ENCODE peak calls at places on chromosomes 13 and 19, in nine cellular contexts. U is CD8-positive, alpha-beta T cell; O is OCI-LY7; K is lung; Z is Peyer's patch; E is AG10803; H is heart right ventricle; F is foreskin fibroblast; X is PC-9. A is an unnamed sample.

GRCh38 chr13:54658771-54659170 is 1630.2 kb downstream of the OLFM4 start:
- DNase-seq in U (no peak), O (no peak), K (no peak), Z (no peak), E (no peak), H (no peak), F (no peak), X (no peak), A (no peak)

GRCh38 chr19:6274756-6275155 is 5.0 kb downstream of the MLLT1 start:
- DNase-seq in U (no peak), O (no peak), K (no peak), Z (no peak), E (no peak), H (no peak), F (peak), X (no peak), A (no peak)

GRCh38 chr13:83508905-83509304 is 373.4 kb downstream of the SLITRK1 start:
- DNase-seq in U (no peak), O (no peak), K (no peak), Z (no peak), E (no peak), H (no peak), F (no peak), X (no peak), A (no peak)

GRCh38 chr13:45108716-45109706 is 11.3 kb upstream of the GTF2F2 start:
- DNase-seq in U (peak), O (no peak), K (no peak), Z (peak), E (peak), H (no peak), F (peak), X (no peak), A (peak)

GRCh38 chr13:101917833-101918755 is 465.6 kb downstream of the ITGBL1 start:
- DNase-seq in U (no peak), O (no peak), K (no peak), Z (no peak), E (no peak), H (no peak), F (peak), X (no peak), A (no peak)

GRCh38 chr13:93965587-93965986 is 513.9 kb downstream of the DCT start:
- DNase-seq in U (no peak), O (no peak), K (no peak), Z (no peak), E (no peak), H (no peak), F (no peak), X (no peak), A (no peak)

GRCh38 chr19:37986048-37986750 is 79.2 kb downstream of the SIPA1L3 start:
- DNase-seq in U (no peak), O (peak), K (no peak), Z (peak), E (no peak), H (no peak), F (no peak), X (no peak), A (no peak)

GRCh38 chr19:3387645-3388589 is 21.5 kb downstream of the NFIC start:
- DNase-seq in U (no peak), O (no peak), K (peak), Z (no peak), E (peak), H (peak), F (peak), X (peak), A (no peak)

GRCh38 chr19:20038358-20039202 is 725 bp downstream of the ZNF682 start:
- DNase-seq in U (peak), O (peak), K (no peak), Z (no peak), E (peak), H (no peak), F (peak), X (no peak), A (no peak)

GRCh38 chr13:26034018-26034417 is 17.8 kb downstream of the SHISA2 start:
- DNase-seq in U (no peak), O (no peak), K (no peak), Z (no peak), E (no peak), H (no peak), F (no peak), X (no peak), A (no peak)

GRCh38 chr19:23071087-23071511 is 45.7 kb upstream of the ZNF730 start:
- DNase-seq in U (no peak), O (no peak), K (no peak), Z (no peak), E (no peak), H (peak), F (peak), X (no peak), A (peak)

GRCh38 chr19:6736917-6737283 is 480 bp downstream of the GPR108 start:
- DNase-seq in U (no peak), O (no peak), K (no peak), Z (no peak), E (no peak), H (no peak), F (no peak), X (peak), A (no peak)

GRCh38 chr13:113499936-113500335 is 9.4 kb upstream of the DCUN1D2 start:
- DNase-seq in U (no peak), O (no peak), K (no peak), Z (no peak), E (peak), H (no peak), F (peak), X (no peak), A (peak)

GRCh38 chr19:31905980-31906948 is 439.1 kb upstream of the ZNF507 start:
- DNase-seq in U (no peak), O (no peak), K (peak), Z (no peak), E (peak), H (peak), F (no peak), X (no peak), A (no peak)

GRCh38 chr19:42088471-42089190 is 12.7 kb downstream of the ZNF574 start:
- DNase-seq in U (no peak), O (no peak), K (no peak), Z (no peak), E (peak), H (no peak), F (peak), X (peak), A (peak)

GRCh38 chr19:34982275-34982674 is 17.8 kb upstream of the GRAMD1A start:
- DNase-seq in U (no peak), O (no peak), K (no peak), Z (no peak), E (no peak), H (no peak), F (no peak), X (no peak), A (no peak)
- TF ChIP-seq CTCF in U (no peak), O (no peak), K (no peak), Z (no peak), E (no peak), H (no peak), F (no peak), X (no peak), A (no peak)

GRCh38 chr19:4581381-4582111 is 22.1 kb upstream of the SEMA6B start:
- DNase-seq in U (no peak), O (peak), K (no peak), Z (no peak), E (no peak), H (no peak), F (peak), X (no peak), A (no peak)

GRCh38 chr19:4580961-4581380 is 21.5 kb upstream of the SEMA6B start:
- DNase-seq in U (no peak), O (no peak), K (no peak), Z (no peak), E (no peak), H (no peak), F (no peak), X (no peak), A (no peak)

GRCh38 chr19:4579389-4579788 is 19.9 kb upstream of the SEMA6B start:
- DNase-seq in U (no peak), O (no peak), K (no peak), Z (no peak), E (no peak), H (no peak), F (no peak), X (no peak), A (no peak)

GRCh38 chr19:4578552-4579248 is 19.2 kb upstream of the SEMA6B start:
- DNase-seq in U (no peak), O (no peak), K (no peak), Z (no peak), E (no peak), H (no peak), F (no peak), X (peak), A (no peak)

DNA sequence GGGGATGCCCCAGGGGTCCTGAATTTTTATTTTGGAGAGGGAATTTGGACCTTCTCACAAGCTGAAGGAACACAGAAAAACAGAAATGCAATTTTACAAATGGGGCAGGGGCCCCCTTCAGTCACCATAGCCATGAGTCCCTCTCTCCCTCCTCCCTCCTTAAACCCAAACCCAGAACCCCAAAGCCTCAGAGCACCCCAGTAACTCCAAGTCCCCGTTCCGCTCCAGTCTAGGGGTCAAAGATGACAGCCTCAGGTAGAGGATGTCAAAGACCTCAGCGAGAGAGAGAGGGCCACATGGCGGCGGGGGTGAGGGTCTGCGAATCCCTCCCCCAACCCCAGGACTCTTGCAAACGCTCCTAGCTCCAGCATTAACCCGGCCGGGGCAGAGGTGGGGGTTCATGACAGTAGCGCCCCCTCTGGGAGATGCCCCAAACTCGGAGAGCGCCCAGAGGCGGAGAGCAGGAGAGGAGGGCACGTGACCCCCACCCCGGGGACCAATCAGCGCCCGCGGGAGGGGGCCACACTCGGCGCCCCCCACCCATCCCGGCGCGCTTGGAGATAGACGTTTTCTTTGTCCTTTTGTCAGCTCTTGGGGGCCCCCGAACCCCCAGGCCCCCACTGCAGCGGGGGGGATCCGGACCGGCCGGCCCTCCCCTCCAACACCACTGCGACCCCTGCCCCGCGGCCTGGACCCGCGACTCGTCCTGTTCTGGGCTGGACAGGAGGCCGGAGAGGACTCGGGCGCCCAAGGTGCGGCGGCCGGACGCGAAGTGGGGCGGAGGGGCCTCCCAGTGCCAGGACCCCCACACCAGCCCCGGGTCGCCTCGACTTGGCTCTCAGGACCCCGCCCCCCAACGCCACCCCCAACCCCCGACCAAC is 20.8 kb upstream of the SEMA6B start:
- DNase-seq in U (no peak), O (no peak), K (no peak), Z (no peak), E (no peak), H (no peak), F (no peak), X (no peak), A (no peak)
- H3K4me3 ChIP-seq in U (no peak), O (no peak), K (no peak), Z (peak), E (no peak), H (peak), F (no peak), X (no peak), A (no peak)

GRCh38 chr13:49098771-49099512 is 121.2 kb upstream of the MLNR start:
- DNase-seq in U (no peak), O (peak), K (no peak), Z (no peak), E (peak), H (no peak), F (peak), X (peak), A (no peak)
- TF ChIP-seq CTCF in U (no peak), O (peak), K (peak), Z (peak), E (peak), H (peak), F (peak), X (peak), A (peak)

GRCh38 chr19:13014921-13015280 is 19.6 kb downstream of the NFIX start:
- DNase-seq in U (no peak), O (no peak), K (no peak), Z (no peak), E (no peak), H (no peak), F (no peak), X (no peak), A (no peak)
- H3K4me3 ChIP-seq in U (no peak), O (no peak), K (no peak), Z (no peak), E (peak), H (peak), F (no peak), X (no peak), A (no peak)

GRCh38 chr19:53467503-53468262 is at the start of gene ZNF813:
- DNase-seq in U (peak), O (peak), K (peak), Z (peak), E (peak), H (peak), F (peak), X (peak), A (peak)

GRCh38 chr19:53467138-53467502 is 413 bp upstream of the ZNF813 start:
- DNase-seq in U (no peak), O (no peak), K (no peak), Z (peak), E (no peak), H (no peak), F (no peak), X (no peak), A (no peak)

GRCh38 chr19:53461866-53462265 is 5.7 kb upstream of the ZNF813 start:
- DNase-seq in U (no peak), O (no peak), K (no peak), Z (no peak), E (no peak), H (no peak), F (peak), X (no peak), A (no peak)

GRCh38 chr19:53463263-53463662 is 4.3 kb upstream of the ZNF813 start:
- DNase-seq in U (no peak), O (peak), K (peak), Z (no peak), E (peak), H (peak), F (peak), X (no peak), A (no peak)

DNA sequence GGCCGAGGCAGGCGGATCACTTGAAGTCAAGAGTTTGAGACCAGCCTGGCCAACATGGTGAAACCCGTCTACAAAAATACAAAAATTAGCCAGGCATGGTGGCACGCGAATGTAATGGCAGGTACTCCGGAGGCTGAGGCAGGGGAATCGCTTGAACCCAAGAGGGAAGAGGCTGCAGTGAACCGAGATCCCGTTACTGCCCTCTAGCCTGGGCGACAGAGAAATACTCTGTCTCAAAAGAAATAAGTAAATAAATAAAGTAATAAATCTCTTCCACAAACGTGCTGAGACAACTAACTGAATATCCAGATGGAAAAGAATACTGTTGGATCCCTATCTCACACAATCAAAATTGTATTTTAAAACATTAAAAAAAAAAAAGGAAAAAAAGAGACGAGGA is 807 bp upstream of the ZNF813 start:
- DNase-seq in U (no peak), O (no peak), K (no peak), Z (no peak), E (no peak), H (no peak), F (peak), X (no peak), A (no peak)
- TF ChIP-seq CTCF in U (no peak), O (no peak), K (no peak), Z (no peak), E (peak), H (no peak), F (no peak), X (no peak), A (no peak)

DNA sequence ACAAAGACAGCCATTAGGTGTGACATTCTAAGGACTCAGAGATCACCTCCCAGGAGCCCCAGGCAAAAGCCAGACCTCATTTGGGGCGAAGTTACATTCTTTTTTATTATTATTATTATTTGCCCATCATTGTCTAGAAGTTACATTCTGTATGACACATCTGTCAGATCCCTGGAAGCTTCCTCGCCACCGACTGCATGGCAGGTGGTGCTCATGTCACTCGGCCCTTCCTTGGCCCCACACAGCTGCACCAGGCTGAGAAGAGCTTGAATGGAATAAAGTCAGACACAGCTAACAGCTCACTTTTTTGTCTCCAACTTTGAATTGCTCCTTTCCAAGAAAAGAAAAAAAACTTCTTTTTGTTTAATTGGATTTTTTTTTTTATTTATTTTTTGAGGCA is 41.4 kb upstream of the LDLR start:
- DNase-seq in U (no peak), O (peak), K (no peak), Z (no peak), E (no peak), H (no peak), F (no peak), X (no peak), A (no peak)
- H3K4me3 ChIP-seq in U (no peak), O (no peak), K (no peak), Z (no peak), E (no peak), H (no peak), F (no peak), X (no peak), A (no peak)

DNA sequence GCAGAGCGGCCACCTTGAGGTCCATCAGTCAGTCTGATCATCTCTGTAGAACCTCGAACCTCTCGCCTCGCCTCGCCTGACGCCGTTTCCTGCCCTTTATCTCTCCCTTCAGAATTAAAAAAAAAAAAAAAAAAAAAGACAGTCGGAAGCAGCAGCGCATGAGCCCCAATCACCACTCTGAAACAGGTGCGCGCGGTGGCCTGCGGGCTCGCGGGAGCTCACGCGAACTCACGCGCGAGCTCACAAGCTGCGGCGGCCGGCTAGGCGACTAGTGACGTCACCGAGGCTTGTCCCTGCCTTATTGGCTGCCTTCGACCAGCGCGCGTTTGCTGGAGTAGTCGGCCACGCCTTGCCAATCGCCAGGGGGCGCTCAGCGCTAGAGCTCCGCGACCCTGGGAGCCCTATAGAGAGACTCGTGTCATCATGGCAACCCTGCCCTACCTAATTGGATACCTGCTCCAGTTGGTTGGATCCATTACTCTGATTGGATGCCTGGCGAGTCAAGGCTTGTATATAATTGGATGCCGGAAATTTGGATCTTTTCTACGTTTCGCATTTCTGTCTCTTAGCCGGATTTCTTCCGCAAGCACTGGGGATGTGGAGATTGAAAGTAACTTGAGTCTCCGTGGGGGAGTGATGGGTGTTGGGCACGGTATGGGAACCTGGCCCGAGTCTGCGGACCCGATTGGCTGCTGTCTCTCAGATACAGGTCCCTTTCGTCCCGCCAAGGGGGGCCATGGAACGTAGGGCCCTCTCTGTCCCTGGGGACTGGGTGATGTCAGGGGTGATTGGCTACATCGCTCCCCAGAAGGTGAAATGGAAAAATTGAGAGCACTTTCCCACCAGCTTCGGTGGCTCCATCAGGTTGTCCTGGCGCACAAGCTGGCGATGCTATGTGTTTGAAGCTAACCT is 31.6 kb downstream of the SYT3 start:
- DNase-seq in U (peak), O (peak), K (peak), Z (peak), E (peak), H (peak), F (peak), X (no peak), A (peak)
- TF ChIP-seq CTCF in U (no peak), O (peak), K (peak), Z (no peak), E (peak), H (peak), F (no peak), X (no peak), A (peak)

GRCh38 chr19:36501973-36502372 is 12.6 kb upstream of the ZNF566 start:
- DNase-seq in U (no peak), O (no peak), K (no peak), Z (no peak), E (no peak), H (no peak), F (no peak), X (no peak), A (no peak)
- H3K4me3 ChIP-seq in U (no peak), O (no peak), K (no peak), Z (no peak), E (no peak), H (no peak), F (no peak), X (no peak), A (no peak)

DNA sequence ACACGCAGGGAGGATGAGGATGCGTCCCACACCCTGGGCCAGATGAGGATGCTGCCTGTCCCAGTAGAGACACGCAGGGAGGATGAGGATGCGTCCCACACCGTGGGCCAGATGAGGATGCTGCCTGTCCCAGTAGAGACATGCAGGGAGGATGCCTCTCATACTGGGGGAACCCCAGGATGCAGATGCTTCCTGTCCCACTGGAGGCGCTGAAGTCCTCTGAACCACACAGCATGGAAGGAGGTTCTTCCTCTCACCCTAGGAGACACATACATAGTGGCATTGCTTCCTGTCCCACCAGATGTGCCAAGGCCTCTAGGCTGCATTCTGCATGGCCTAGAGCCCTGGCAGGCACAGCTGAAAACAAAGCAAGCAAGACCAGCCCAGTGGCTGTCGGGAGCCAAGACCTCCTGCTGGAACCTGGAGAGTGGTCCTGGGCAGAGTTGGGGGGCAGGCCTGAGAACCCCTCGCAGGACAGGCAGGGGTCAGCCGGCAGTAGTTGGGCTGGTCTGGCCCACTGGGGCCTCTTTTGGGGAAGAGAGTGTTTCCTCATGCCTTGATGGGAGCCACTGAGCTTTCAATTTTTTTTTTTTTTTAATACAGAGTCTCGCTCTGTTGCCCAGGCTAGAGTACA is 4.3 kb downstream of the HPN start:
- DNase-seq in U (peak), O (peak), K (no peak), Z (peak), E (peak), H (no peak), F (peak), X (no peak), A (peak)
- TF ChIP-seq CTCF in U (peak), O (peak), K (no peak), Z (peak), E (peak), H (no peak), F (peak), X (peak), A (peak)

GRCh38 chr13:35953537-35954206 is 177.5 kb downstream of the DCLK1 start:
- DNase-seq in U (no peak), O (peak), K (peak), Z (peak), E (peak), H (peak), F (peak), X (peak), A (peak)
- H3K4me3 ChIP-seq in U (no peak), O (no peak), K (no peak), Z (no peak), E (peak), H (peak), F (no peak), X (no peak), A (peak)

A was measured in brain microvascular endothelial cell.